ENCODE peak calls at places on chromosome 4, in four cellular contexts. A is stimulated activated CD4-positive, alpha-beta T cell treated with anti-CD3 and anti-CD28 coated beads, Interleukin-1b, Interleukin-23, amount 100 ng/mL, for 1 hour; N is activated naive CD4-positive, alpha-beta T cell; T is body of pancreas. S is an unnamed sample.
A peak's percentile ranks its signal among the peaks of the same experiment; 100 is the strongest.

GRCh38 chr4:38523524-38524448 is 140.2 kb upstream of the KLF3 start:
- DNase-seq in A (no peak), N (no peak), T (no peak), S (no peak)

GRCh38 chr4:8352368-8353157 is 83.0 kb downstream of the HTRA3 start:
- DNase-seq in A (no peak), N (no peak), T (peak; percentile 8), S (peak; percentile 4)

GRCh38 chr4:67721770-67722597 is 21.0 kb upstream of the UBA6 start:
- DNase-seq in A (no peak), N (no peak), T (no peak), S (no peak)

GRCh38 chr4:24434193-24434728 is 150.1 kb downstream of the DHX15 start:
- DNase-seq in A (no peak), N (no peak), T (no peak), S (no peak)

GRCh38 chr4:176788971-176789370 is 3.8 kb downstream of the VEGFC start:
- DNase-seq in A (no peak), N (no peak), T (no peak), S (no peak)

GRCh38 chr4:118732591-118733330 is 47.6 kb downstream of the METTL14 start:
- DNase-seq in A (no peak), N (no peak), T (no peak), S (no peak)

GRCh38 chr4:26873391-26874026 is 12.9 kb downstream of the STIM2 start:
- DNase-seq in A (no peak), N (no peak), T (no peak), S (no peak)

GRCh38 chr4:42821230-42821629 is 71.3 kb upstream of the GRXCR1 start:
- DNase-seq in A (no peak), N (no peak), T (no peak), S (no peak)

GRCh38 chr4:70382691-70383181 is at the start of gene SMR3B:
- DNase-seq in A (no peak), N (no peak), T (no peak), S (no peak)

GRCh38 chr4:175271010-175271630 is 353.0 kb downstream of the ADAM29 start:
- DNase-seq in A (no peak), N (no peak), T (no peak), S (no peak)

GRCh38 chr4:114782842-114783595 is 184.4 kb downstream of the UGT8 start:
- DNase-seq in A (no peak), N (no peak), T (no peak), S (no peak)

GRCh38 chr4:69523385-69524132 is 27.9 kb upstream of the UGT2B4 start:
- DNase-seq in A (no peak), N (no peak), T (no peak), S (no peak)

GRCh38 chr4:41745292-41746024 is 3.1 kb downstream of the PHOX2B start:
- DNase-seq in A (no peak), N (no peak), T (no peak), S (no peak)

GRCh38 chr4:38615847-38616246 is 48.2 kb upstream of the KLF3 start:
- DNase-seq in A (no peak), N (no peak), T (no peak), S (no peak)

GRCh38 chr4:44916406-44916805 is 190.1 kb upstream of the GNPDA2 start:
- DNase-seq in A (no peak), N (no peak), T (no peak), S (no peak)

GRCh38 chr4:102217775-102218174 is 127.5 kb downstream of the SLC39A8 start:
- DNase-seq in A (no peak), N (no peak), T (no peak), S (no peak)

GRCh38 chr4:186029731-186030421 is 39.1 kb upstream of the TLR3 start:
- DNase-seq in A (no peak), N (no peak), T (peak; percentile 83), S (peak; percentile 38)

GRCh38 chr4:147788791-147789190 is 56.9 kb downstream of the ARHGAP10 start:
- DNase-seq in A (no peak), N (no peak), T (no peak), S (no peak)

GRCh38 chr4:89838005-89838404 is 1.0 kb upstream of the SNCA start:
- DNase-seq in A (no peak), N (no peak), T (no peak), S (no peak)

GRCh38 chr4:38413524-38414341 is 250.3 kb upstream of the KLF3 start:
- DNase-seq in A (no peak), N (no peak), T (no peak), S (no peak)

GRCh38 chr4:131344761-131345160 is 1804.3 kb upstream of the PCDH10 start:
- DNase-seq in A (no peak), N (no peak), T (no peak), S (no peak)

GRCh38 chr4:64001229-64001898 is 407.9 kb downstream of the TECRL start:
- DNase-seq in A (no peak), N (no peak), T (no peak), S (no peak)

GRCh38 chr4:5805270-5805669 is 87.6 kb downstream of the CRMP1 start:
- DNase-seq in A (no peak), N (no peak), T (no peak), S (no peak)